ENCODE peak calls at places on chromosomes 2 and 18, in seven cellular contexts. V, L, J, Q, G, E and U are unnamed samples.

GRCh38 chr2:64233396-64233922 is 89.2 kb upstream of the PELI1 start:
- DNase-seq in L (no peak), Q (no peak), V (no peak), E (no peak), J (no peak), G (peak), U (no peak)

GRCh38 chr2:17620841-17621240 is 80.3 kb downstream of the VSNL1 start:
- DNase-seq in G (no peak), Q (no peak), E (peak), L (no peak), J (no peak), V (no peak), U (no peak)

GRCh38 chr2:234158812-234159211 is 108.3 kb downstream of the SPP2 start:
- DNase-seq in G (peak), L (no peak), E (peak), V (no peak), Q (no peak), J (no peak), U (no peak)

GRCh38 chr2:238866656-238867277 is 18.9 kb downstream of the TWIST2 start:
- DNase-seq in V (no peak), Q (no peak), J (no peak), E (no peak), L (no peak), G (no peak), U (no peak)

GRCh38 chr2:100818606-100819364 is 1.2 kb upstream of the NPAS2 start:
- DNase-seq in Q (no peak), L (peak), E (peak), J (peak), V (peak), G (peak), U (peak)

GRCh38 chr2:105181282-105181681 is 60.3 kb upstream of the GPR45 start:
- DNase-seq in G (no peak), L (no peak), J (no peak), Q (no peak), V (no peak), E (no peak), U (no peak)

GRCh38 chr2:182870227-182870626 is 3.8 kb upstream of the FRZB start:
- DNase-seq in Q (peak), J (peak), G (no peak), E (no peak), L (peak), V (peak), U (no peak)

GRCh38 chr2:15205562-15205961 is 355.6 kb downstream of the NBAS start:
- DNase-seq in V (no peak), G (no peak), E (no peak), Q (no peak), L (no peak), J (no peak), U (no peak)

GRCh38 chr2:52881606-52882005 is 886.0 kb upstream of the CHAC2 start:
- DNase-seq in G (peak), J (peak), Q (no peak), L (no peak), E (peak), V (no peak), U (no peak)

GRCh38 chr2:170822292-170822884 is 5.7 kb downstream of the GAD1 start:
- DNase-seq in L (no peak), Q (no peak), E (peak), V (peak), J (peak), G (no peak), U (peak)
- TF ChIP-seq CTCF in L (no peak), Q (peak), E (no peak), V (peak), J (peak), G (peak), U (peak)

GRCh38 chr18:75163736-75164135 is 45.2 kb downstream of the PTGR3 start:
- DNase-seq in J (no peak), E (no peak), L (no peak), Q (no peak), V (no peak), G (no peak), U (no peak)

GRCh38 chr18:75162978-75163377 is 46.0 kb downstream of the PTGR3 start:
- DNase-seq in L (no peak), Q (no peak), J (no peak), V (no peak), G (no peak), E (no peak), U (no peak)

GRCh38 chr18:75160315-75160714 is 48.6 kb downstream of the PTGR3 start:
- DNase-seq in L (no peak), J (no peak), G (no peak), E (peak), Q (no peak), V (peak), U (no peak)

GRCh38 chr18:75162467-75162866 is 46.5 kb downstream of the PTGR3 start:
- DNase-seq in G (peak), V (no peak), E (peak), L (no peak), Q (no peak), J (peak), U (no peak)

GRCh38 chr18:75161629-75162028 is 47.3 kb downstream of the PTGR3 start:
- DNase-seq in J (peak), G (no peak), L (no peak), E (peak), V (no peak), Q (no peak), U (no peak)
- TF ChIP-seq CTCF in J (no peak), G (no peak), L (no peak), E (no peak), V (no peak), Q (no peak), U (no peak)

GRCh38 chr18:49784427-49785185 is 28.7 kb downstream of the ACAA2 start:
- DNase-seq in E (peak), V (no peak), G (no peak), J (no peak), Q (no peak), L (no peak), U (no peak)
- TF ChIP-seq CTCF in E (peak), V (no peak), G (peak), J (peak), Q (no peak), L (peak), U (no peak)

DNA sequence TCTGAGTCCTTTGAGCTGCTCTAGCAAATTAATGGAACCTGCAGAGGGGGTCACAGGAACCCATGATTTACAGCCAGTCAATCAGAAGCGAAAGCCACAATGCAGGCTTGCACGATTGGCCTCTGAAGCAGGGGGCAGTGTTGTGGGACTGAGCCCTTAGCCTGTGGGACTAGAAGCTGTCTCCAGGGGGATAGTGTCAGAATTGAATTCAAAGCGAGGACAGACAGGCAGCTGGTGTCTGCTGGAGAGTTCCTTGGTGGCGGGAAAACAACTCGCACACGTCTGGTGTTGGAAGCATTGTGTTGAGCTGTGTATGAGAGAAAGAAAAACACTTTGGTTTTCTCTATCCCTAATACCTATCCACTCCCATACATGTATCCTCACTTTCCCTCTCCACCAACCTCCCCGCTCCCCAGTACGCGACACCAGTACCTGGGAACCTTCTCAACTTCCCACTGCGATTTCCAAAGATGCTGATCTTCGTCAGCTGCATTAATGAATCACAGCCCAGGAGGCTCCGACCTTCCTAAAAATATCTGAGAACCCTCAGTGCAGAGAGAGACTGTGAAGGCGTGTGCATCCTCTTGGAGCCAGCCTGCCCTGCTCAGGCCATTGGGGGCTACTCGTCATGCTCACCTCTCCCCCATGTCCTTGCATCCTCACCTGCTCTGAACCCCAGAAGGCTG is 88.2 kb downstream of the HS1BP3 start:
- DNase-seq in V (peak), G (no peak), J (peak), Q (no peak), L (peak), E (no peak), U (no peak)
- TF ChIP-seq CTCF in V (no peak), G (peak), J (no peak), Q (peak), L (peak), E (peak), U (no peak)